ENCODE peak calls at places on chromosomes 3 and 15, in five cellular contexts. T is neural progenitor cell, D is aorta, O is kidney epithelial cell, Z is lower lobe of right lung. H is an unnamed sample.

GRCh38 chr3:46713898-46714552 is 3.6 kb downstream of the PRSS50 start:
- DNase-seq in O (no peak), Z (no peak), D (peak; percentile 71), T (no peak), H (no peak)

GRCh38 chr3:143581972-143582722 is 266.1 kb downstream of the SLC9A9 start:
- DNase-seq in Z (no peak), T (no peak), O (no peak), D (no peak), H (no peak)

GRCh38 chr15:78840661-78841060 is 29.4 kb upstream of the ADAMTS7 start:
- DNase-seq in T (peak; percentile 24), Z (peak; percentile 49), D (peak; percentile 84), O (peak; percentile 5), H (no peak)

GRCh38 chr3:134354612-134355275 is 19.5 kb downstream of the AMOTL2 start:
- DNase-seq in Z (no peak), T (no peak), D (peak; percentile 55), O (no peak), H (no peak)

GRCh38 chr3:182117583-182117982 is 405.9 kb downstream of the SOX2 start:
- DNase-seq in Z (no peak), T (no peak), D (no peak), O (no peak), H (no peak)

GRCh38 chr15:60673918-60674558 is 195.1 kb upstream of the ICE2 start:
- DNase-seq in D (peak; percentile 76), Z (no peak), O (peak; percentile 89), T (no peak), H (no peak)

GRCh38 chr3:100127792-100128191 is 13.5 kb upstream of the FILIP1L start:
- DNase-seq in O (no peak), D (no peak), T (no peak), Z (no peak), H (no peak)

GRCh38 chr15:60844431-60845174 is 365.7 kb upstream of the ICE2 start:
- DNase-seq in Z (no peak), T (no peak), O (no peak), D (no peak), H (no peak)

GRCh38 chr3:138351916-138352555 is 3.7 kb downstream of the MRAS start:
- DNase-seq in T (no peak), O (no peak), Z (no peak), D (no peak), H (no peak)

GRCh38 chr3:55718475-55718874 is 231.4 kb upstream of the WNT5A start:
- DNase-seq in O (no peak), D (no peak), Z (no peak), T (no peak), H (no peak)

GRCh38 chr3:27166888-27167287 is 202.3 kb downstream of the NEK10 start:
- DNase-seq in O (peak; percentile 84), Z (no peak), D (no peak), T (no peak), H (no peak)

GRCh38 chr15:73991260-73991659 is 835 bp downstream of the STOML1 start:
- DNase-seq in T (peak; percentile 15), Z (peak; percentile 80), O (no peak), D (peak; percentile 89), H (no peak)

GRCh38 chr15:62894322-62895085 is 148.0 kb upstream of the TPM1 start:
- DNase-seq in T (no peak), D (no peak), Z (no peak), O (no peak), H (no peak)

GRCh38 chr3:100277255-100277800 is 16.5 kb downstream of the TBC1D23 start:
- DNase-seq in Z (no peak), T (no peak), O (no peak), D (no peak), H (no peak)

GRCh38 chr3:13712682-13713180 is 163.8 kb downstream of the FBLN2 start:
- DNase-seq in Z (no peak), O (no peak), T (no peak), D (peak; percentile 42), H (no peak)

GRCh38 chr3:37945803-37946530 is 44.6 kb upstream of the VILL start:
- DNase-seq in Z (no peak), D (no peak), O (peak; percentile 37), T (no peak), H (no peak)

GRCh38 chr15:87623832-87624231 is 632.7 kb downstream of the NTRK3 start:
- DNase-seq in D (no peak), Z (no peak), O (no peak), T (peak; percentile 39), H (peak; percentile 13)

GRCh38 chr3:124034016-124034808 is 42.3 kb upstream of the ROPN1 start:
- DNase-seq in D (peak; percentile 80), O (no peak), Z (peak; percentile 46), T (peak; percentile 54), H (no peak)

GRCh38 chr3:122694966-122695365 is 14.3 kb downstream of the PARP14 start:
- DNase-seq in T (no peak), Z (no peak), O (no peak), D (no peak), H (no peak)

GRCh38 chr15:98943609-98944111 is 63.9 kb downstream of the PGPEP1L start:
- DNase-seq in Z (no peak), D (no peak), O (no peak), T (no peak), H (no peak)

GRCh38 chr3:117404756-117405155 is 695.2 kb downstream of the TUSC7 start:
- DNase-seq in D (no peak), Z (no peak), O (no peak), T (no peak), H (no peak)

GRCh38 chr3:179943097-179943880 is 93.4 kb downstream of the PEX5L start:
- DNase-seq in T (peak; percentile 23), D (no peak), Z (no peak), O (no peak), H (no peak)

GRCh38 chr3:179945569-179945968 is 91.2 kb downstream of the PEX5L start:
- DNase-seq in Z (no peak), T (no peak), O (no peak), D (no peak), H (no peak)

GRCh38 chr3:179942560-179943075 is 94.1 kb downstream of the PEX5L start:
- DNase-seq in T (no peak), O (no peak), Z (no peak), D (no peak), H (no peak)
- H3K4me3 ChIP-seq in T (no peak overlapping the region), O (peak overlapping the region; percentile 27), Z (peak overlapping the region; percentile 8), D (no peak overlapping the region), H (peak overlapping the region; percentile 10)

DNA sequence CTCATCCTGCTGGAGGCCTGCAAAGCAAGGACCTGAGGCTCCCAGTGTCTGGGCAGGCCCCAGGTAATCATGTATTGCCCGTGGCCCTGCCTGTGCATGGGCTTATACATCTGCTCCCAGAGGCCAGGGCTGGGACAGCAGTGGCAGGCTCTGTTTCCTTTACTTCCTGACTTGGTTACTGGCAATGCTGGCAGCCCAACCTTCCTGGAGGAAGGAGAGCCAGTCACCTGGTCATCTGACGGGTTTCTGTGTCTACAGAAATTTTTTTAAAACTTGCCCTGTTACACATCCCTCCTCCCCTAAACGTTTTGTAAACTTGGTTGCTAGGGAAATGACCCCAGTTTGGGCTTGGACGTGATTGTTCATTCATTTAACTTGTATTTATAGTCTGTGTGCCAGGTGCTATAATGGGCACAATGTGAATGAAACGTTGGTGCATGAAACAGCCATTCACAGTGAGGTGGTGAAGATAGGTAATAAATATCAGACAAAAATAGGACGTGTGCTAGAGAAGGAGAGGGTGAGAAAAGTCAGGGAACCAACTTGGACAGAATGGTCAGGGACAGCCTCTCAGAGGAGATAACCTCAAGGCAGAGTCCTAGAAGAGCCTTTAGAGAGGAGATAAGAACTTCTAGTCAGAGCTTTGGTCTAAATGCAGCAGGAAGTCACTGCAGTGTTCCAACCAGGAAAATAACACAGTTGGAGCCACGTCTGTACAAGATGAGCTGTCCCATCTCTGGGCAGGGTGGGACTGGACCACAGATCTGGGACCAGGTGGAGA is 14.1 kb downstream of the TEX264 start:
- DNase-seq in O (no peak), Z (no peak), T (no peak), D (no peak), H (no peak)
- H3K4me3 ChIP-seq in O (no peak overlapping the region), Z (no peak overlapping the region), T (no peak overlapping the region), D (no peak overlapping the region), H (no peak overlapping the region)

DNA sequence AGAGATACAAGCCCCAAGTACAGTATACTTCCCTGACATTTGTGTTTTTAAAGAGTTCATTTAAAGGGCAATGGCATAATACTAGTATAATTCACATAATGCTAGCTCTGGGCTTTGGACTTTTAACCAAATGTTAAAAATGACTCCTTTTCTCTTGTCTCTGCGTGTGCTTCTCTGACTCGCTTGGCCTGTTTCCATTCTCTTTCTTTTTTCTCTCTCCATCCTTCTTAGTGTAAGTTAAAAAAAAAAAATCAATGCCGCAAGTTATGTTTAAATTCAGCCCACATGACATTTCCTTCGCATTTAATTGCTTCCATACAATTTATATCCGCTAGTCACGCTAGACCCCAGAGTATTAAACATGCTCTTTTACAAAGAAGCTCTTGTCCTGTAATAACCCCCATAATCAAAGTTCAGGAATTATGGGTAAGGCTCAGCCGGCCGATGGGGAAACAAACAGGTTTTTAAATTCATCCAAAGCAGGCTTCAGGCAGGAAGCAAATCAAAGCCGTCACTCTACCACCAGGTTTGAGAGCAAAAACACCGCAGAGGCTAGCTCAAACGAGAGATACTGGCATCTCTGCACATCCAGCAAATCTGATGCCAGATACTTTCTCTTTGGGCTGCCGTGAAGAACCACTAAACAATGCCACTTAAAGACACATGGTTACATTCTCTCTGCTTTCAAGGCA is 19.3 kb downstream of the WWTR1 start:
- DNase-seq in Z (no peak), O (no peak), T (no peak), D (no peak), H (no peak)
- H3K4me3 ChIP-seq in Z (peak overlapping the region; percentile 28), O (no peak overlapping the region), T (no peak overlapping the region), D (peak overlapping the region; percentile 21), H (no peak overlapping the region)

DNA sequence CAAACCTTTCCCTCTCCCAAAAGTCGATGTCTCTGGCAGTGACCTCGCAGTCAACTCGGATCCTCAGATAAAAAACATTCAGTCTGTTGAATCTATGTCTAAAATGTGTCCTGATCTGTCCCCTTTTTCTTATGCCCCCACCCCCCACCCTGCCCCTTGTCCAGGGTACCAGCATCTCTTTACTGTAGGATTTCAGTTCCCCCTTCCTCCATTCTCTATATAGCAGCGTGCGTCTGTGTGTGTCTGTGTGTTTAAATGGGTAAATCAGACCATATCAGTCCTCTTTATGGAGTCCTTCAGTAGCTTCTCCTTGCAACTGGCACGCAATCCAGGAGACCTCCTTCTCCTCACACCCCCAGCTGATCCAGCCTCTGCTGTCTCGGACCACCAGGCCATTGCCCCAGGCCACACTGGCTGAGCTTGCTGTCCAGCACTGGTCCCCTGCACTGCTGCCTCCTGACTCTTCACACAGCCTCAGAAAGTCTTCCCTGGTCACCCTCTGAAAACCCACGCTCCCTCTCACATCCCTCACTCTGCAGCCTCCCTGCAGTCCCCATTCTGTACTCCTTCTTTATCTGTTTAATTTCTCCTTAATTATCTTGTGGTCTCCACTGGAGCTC is 1.5 kb downstream of the LRRK1 start:
- DNase-seq in O (no peak), T (peak; percentile 21), Z (no peak), D (no peak), H (no peak)
- H3K4me3 ChIP-seq in O (no peak overlapping the region), T (no peak overlapping the region), Z (peak overlapping the region; percentile 68), D (no peak overlapping the region), H (no peak overlapping the region)

H was measured in NT2/D1.